ENCODE peak calls at places on chromosomes 11 and 22, in ten cellular contexts. J is H4; Q is erythroblast; M is gastrocnemius medialis; T is fibroblast of pulmonary artery; G is myocyte; C is stimulated activated CD4-positive, alpha-beta T cell treated with anti-CD3 and anti-CD28 coated beads, Interleukin-12 subunit alpha, Interleukin-12 subunit beta, amount 100 ng/mL, for 48 hours; P is stimulated activated naive B cell treated with anti-CD40 and anti-IgM and Interleukin-4, amounts not matched to agents 10 μg/mL and 1 μg/mL and 100 μg/mL, for 72 hours; X is EH; E is activated CD8-positive, alpha-beta memory T cell treated with anti-CD3 and anti-CD28 coated beads, Interleukin-2, amount 50 U/mL, for 48 hours. O is an unnamed sample.

GRCh38 chr11:94128171-94128745 is 383 bp upstream of the PANX1 start:
- DNase-seq in Q (no peak), X (no peak), T (no peak), G (no peak), J (no peak), E (peak; percentile 69), M (no peak), P (peak; percentile 27), C (peak; percentile 46), O (no peak)

GRCh38 chr11:117822031-117822521 is 2.5 kb downstream of the FXYD2 start:
- DNase-seq in T (peak; percentile 17), M (no peak), J (peak; percentile 52), E (peak; percentile 82), P (peak; percentile 42), G (no peak), C (no peak), X (no peak), Q (no peak), O (peak; percentile 42)

GRCh38 chr11:67732045-67732787 is 57.8 kb upstream of the ALDH3B2 start:
- DNase-seq in X (no peak), T (no peak), P (peak; percentile 22), M (no peak), J (peak; percentile 22), E (peak; percentile 73), C (peak; percentile 23), Q (peak; percentile 14), G (no peak), O (peak; percentile 16)

GRCh38 chr11:28808771-28809170 is 700.6 kb downstream of the METTL15 start:
- DNase-seq in T (no peak), X (no peak), M (no peak), P (no peak), J (no peak), G (no peak), E (no peak), Q (no peak), C (no peak), O (no peak)

GRCh38 chr11:75193711-75194110 is 42.8 kb downstream of the SLCO2B1 start:
- DNase-seq in T (no peak), X (no peak), J (no peak), P (no peak), M (no peak), E (no peak), C (no peak), G (no peak), Q (no peak), O (no peak)

GRCh38 chr11:34819740-34820482 is 96.3 kb downstream of the APIP start:
- DNase-seq in G (no peak), J (no peak), M (no peak), X (no peak), E (no peak), C (no peak), Q (no peak), P (no peak), T (no peak), O (no peak)

GRCh38 chr22:44357962-44358553 is 45.3 kb upstream of the SHISAL1 start:
- DNase-seq in E (no peak), M (no peak), G (no peak), Q (no peak), C (no peak), P (no peak), X (no peak), T (peak; percentile 18), J (no peak), O (no peak)

GRCh38 chr11:1304376-1304775 is 5.1 kb downstream of the TOLLIP start:
- DNase-seq in P (no peak), E (peak; percentile 42), M (no peak), J (no peak), T (no peak), C (no peak), X (no peak), G (no peak), Q (no peak), O (no peak)

GRCh38 chr22:32531228-32531627 is 56.6 kb downstream of the FBXO7 start:
- DNase-seq in P (no peak), C (no peak), G (no peak), E (no peak), T (no peak), X (peak; percentile 38), Q (no peak), J (no peak), M (no peak), O (no peak)

GRCh38 chr11:87286338-87286737 is 248.6 kb downstream of the TMEM135 start:
- DNase-seq in C (no peak), T (no peak), M (no peak), E (no peak), P (no peak), Q (no peak), J (no peak), G (no peak), X (no peak), O (no peak)

GRCh38 chr11:87604350-87604749 is 566.6 kb downstream of the TMEM135 start:
- DNase-seq in Q (no peak), E (no peak), T (no peak), M (no peak), G (no peak), C (no peak), P (no peak), J (no peak), X (no peak), O (no peak)

GRCh38 chr11:26219506-26220117 is 112.3 kb upstream of the ANO3 start:
- DNase-seq in C (no peak), G (no peak), J (no peak), M (no peak), T (peak; percentile 68), X (peak; percentile 19), E (no peak), Q (no peak), P (no peak), O (no peak)

GRCh38 chr22:16695261-16695660 is 102.7 kb upstream of the CCT8L2 start:
- DNase-seq in T (no peak), P (no peak), E (no peak), M (no peak), C (no peak), G (no peak), X (no peak), J (no peak), Q (no peak), O (no peak)

GRCh38 chr11:28528217-28528616 is 420.0 kb downstream of the METTL15 start:
- DNase-seq in E (no peak), G (no peak), X (peak; percentile 32), Q (no peak), C (no peak), J (no peak), M (no peak), P (no peak), T (no peak), O (no peak)

GRCh38 chr11:47494996-47495855 is 46.3 kb upstream of the RAPSN start:
- DNase-seq in J (no peak), Q (peak; percentile 57), X (peak; percentile 75), E (no peak), T (peak; percentile 67), M (no peak), G (no peak), C (no peak), P (no peak), O (peak; percentile 81)

GRCh38 chr22:47394504-47395440 is 632.3 kb downstream of the TBC1D22A start:
- DNase-seq in P (no peak), T (no peak), M (no peak), J (no peak), E (no peak), Q (no peak), X (no peak), G (peak; percentile 14), C (no peak), O (no peak)

O was measured in OCI-M1.